ENCODE peak calls at places on chromosomes 12 and 14, in four cellular contexts. One of them, this sample, is unnamed.

GRCh38 chr12:89456565-89456964 is 68.0 kb downstream of the GALNT4 start:
- DNase-seq in dorsolateral prefrontal cortex: no peak
- DNase-seq in AG09319: no peak
- DNase-seq in tibial nerve: no peak
- DNase-seq in this sample: no peak

GRCh38 chr12:122090759-122091535 is 12.4 kb downstream of the MLXIP start:
- DNase-seq in dorsolateral prefrontal cortex: no peak
- DNase-seq in AG09319: peak
- DNase-seq in tibial nerve: no peak
- DNase-seq in this sample: no peak

GRCh38 chr12:63821781-63822251 is 22.7 kb upstream of the SRGAP1 start:
- DNase-seq in dorsolateral prefrontal cortex: no peak
- DNase-seq in AG09319: no peak
- DNase-seq in tibial nerve: peak
- DNase-seq in this sample: no peak

GRCh38 chr14:54782803-54783659 is 119.6 kb downstream of the GCH1 start:
- DNase-seq in dorsolateral prefrontal cortex: no peak
- DNase-seq in AG09319: no peak
- DNase-seq in tibial nerve: no peak
- DNase-seq in this sample: no peak

GRCh38 chr14:85813040-85813439 is 283.1 kb downstream of the FLRT2 start:
- DNase-seq in dorsolateral prefrontal cortex: no peak
- DNase-seq in AG09319: no peak
- DNase-seq in tibial nerve: no peak
- DNase-seq in this sample: no peak

GRCh38 chr12:64088431-64089349 is 133.4 kb downstream of the KICS2 start:
- DNase-seq in dorsolateral prefrontal cortex: no peak
- DNase-seq in AG09319: peak
- DNase-seq in tibial nerve: peak
- DNase-seq in this sample: no peak

GRCh38 chr12:117261267-117261666 is 71.0 kb upstream of the FBXO21 start:
- DNase-seq in dorsolateral prefrontal cortex: no peak
- DNase-seq in AG09319: no peak
- DNase-seq in tibial nerve: no peak
- DNase-seq in this sample: no peak

GRCh38 chr12:80196419-80196818 is 97.1 kb downstream of the OTOGL start:
- DNase-seq in dorsolateral prefrontal cortex: no peak
- DNase-seq in AG09319: no peak
- DNase-seq in tibial nerve: no peak
- DNase-seq in this sample: no peak

GRCh38 chr12:5428332-5429221 is 3.3 kb upstream of the NTF3 start:
- DNase-seq in dorsolateral prefrontal cortex: no peak
- DNase-seq in AG09319: no peak
- DNase-seq in tibial nerve: no peak
- DNase-seq in this sample: no peak

GRCh38 chr12:72141381-72141780 is 130.8 kb upstream of the TRHDE start:
- DNase-seq in dorsolateral prefrontal cortex: no peak
- DNase-seq in AG09319: no peak
- DNase-seq in tibial nerve: no peak
- DNase-seq in this sample: no peak
- TF ChIP-seq CTCF in dorsolateral prefrontal cortex: no peak
- TF ChIP-seq CTCF in AG09319: peak
- TF ChIP-seq CTCF in tibial nerve: no peak
- TF ChIP-seq CTCF in this sample: peak

GRCh38 chr12:92827836-92828431 is 101.2 kb downstream of the EEA1 start:
- DNase-seq in dorsolateral prefrontal cortex: no peak
- DNase-seq in AG09319: peak
- DNase-seq in tibial nerve: no peak
- DNase-seq in this sample: peak
- TF ChIP-seq CTCF in dorsolateral prefrontal cortex: peak
- TF ChIP-seq CTCF in AG09319: peak
- TF ChIP-seq CTCF in tibial nerve: peak
- TF ChIP-seq CTCF in this sample: peak

GRCh38 chr12:101876861-101877815 is at the start of gene DRAM1:
- DNase-seq in dorsolateral prefrontal cortex: peak
- DNase-seq in AG09319: peak
- DNase-seq in tibial nerve: peak
- DNase-seq in this sample: peak
- TF ChIP-seq CTCF in dorsolateral prefrontal cortex: no peak
- TF ChIP-seq CTCF in AG09319: peak
- TF ChIP-seq CTCF in tibial nerve: peak
- TF ChIP-seq CTCF in this sample: no peak

GRCh38 chr14:104096751-104097700 is 11.5 kb downstream of the ASPG start:
- DNase-seq in dorsolateral prefrontal cortex: peak
- DNase-seq in AG09319: no peak
- DNase-seq in tibial nerve: no peak
- DNase-seq in this sample: no peak
- TF ChIP-seq CTCF in dorsolateral prefrontal cortex: no peak
- TF ChIP-seq CTCF in AG09319: no peak
- TF ChIP-seq CTCF in tibial nerve: no peak
- TF ChIP-seq CTCF in this sample: no peak

GRCh38 chr12:108457006-108457733 is 57.9 kb upstream of the FICD start:
- DNase-seq in dorsolateral prefrontal cortex: no peak
- DNase-seq in AG09319: peak
- DNase-seq in tibial nerve: no peak
- DNase-seq in this sample: peak
- TF ChIP-seq CTCF in dorsolateral prefrontal cortex: peak
- TF ChIP-seq CTCF in AG09319: peak
- TF ChIP-seq CTCF in tibial nerve: peak
- TF ChIP-seq CTCF in this sample: peak

GRCh38 chr14:29175706-29176105 is 409.1 kb downstream of the FOXG1 start:
- DNase-seq in dorsolateral prefrontal cortex: no peak
- DNase-seq in AG09319: no peak
- DNase-seq in tibial nerve: no peak
- DNase-seq in this sample: no peak
- TF ChIP-seq CTCF in dorsolateral prefrontal cortex: no peak
- TF ChIP-seq CTCF in AG09319: no peak
- TF ChIP-seq CTCF in tibial nerve: no peak
- TF ChIP-seq CTCF in this sample: no peak

This sample was measured in neural crest cell.